ENCODE peak calls at places on chromosomes 11 and 22, in nine cellular contexts. One of them, this sample, is unnamed.

GRCh38 chr22:49733631-49734030 is 94.0 kb downstream of the BRD1 start:
- DNase-seq in transverse colon: no peak
- DNase-seq in stimulated activated CD8-positive, alpha-beta memory T cell treated with anti-CD3 and anti-CD28 coated beads, Interleukin-2, amount 100 ng/mL, for 48 hours: no peak
- DNase-seq in HEK293T: no peak
- DNase-seq in NCI-H1436 treated with DMSO at 0.1 percent for 48 hours: no peak
- DNase-seq in stimulated activated CD4-positive, alpha-beta T cell treated with anti-CD3 and anti-CD28 coated beads, TNF-alpha, amount 100 ng/mL, for 24 hours: no peak
- DNase-seq in IMR-90: no peak
- DNase-seq in NCI-H345: no peak
- DNase-seq in progenitor cell of endocrine pancreas: no peak
- DNase-seq in this sample: no peak

GRCh38 chr22:44024288-44024908 is at the start of gene PARVB:
- DNase-seq in transverse colon: peak; percentile 17
- DNase-seq in stimulated activated CD8-positive, alpha-beta memory T cell treated with anti-CD3 and anti-CD28 coated beads, Interleukin-2, amount 100 ng/mL, for 48 hours: no peak
- DNase-seq in HEK293T: peak; percentile 44
- DNase-seq in NCI-H1436 treated with DMSO at 0.1 percent for 48 hours: no peak
- DNase-seq in stimulated activated CD4-positive, alpha-beta T cell treated with anti-CD3 and anti-CD28 coated beads, TNF-alpha, amount 100 ng/mL, for 24 hours: no peak
- DNase-seq in IMR-90: no peak
- DNase-seq in NCI-H345: no peak
- DNase-seq in progenitor cell of endocrine pancreas: peak; percentile 17
- DNase-seq in this sample: peak; percentile 15

GRCh38 chr22:17922925-17923898 is 101.1 kb downstream of the MICAL3 start:
- DNase-seq in transverse colon: no peak
- DNase-seq in stimulated activated CD8-positive, alpha-beta memory T cell treated with anti-CD3 and anti-CD28 coated beads, Interleukin-2, amount 100 ng/mL, for 48 hours: no peak
- DNase-seq in HEK293T: no peak
- DNase-seq in NCI-H1436 treated with DMSO at 0.1 percent for 48 hours: no peak
- DNase-seq in stimulated activated CD4-positive, alpha-beta T cell treated with anti-CD3 and anti-CD28 coated beads, TNF-alpha, amount 100 ng/mL, for 24 hours: no peak
- DNase-seq in IMR-90: peak; percentile 89
- DNase-seq in NCI-H345: no peak
- DNase-seq in progenitor cell of endocrine pancreas: no peak
- DNase-seq in this sample: no peak

GRCh38 chr11:12430912-12431311 is 53.5 kb downstream of the PARVA start:
- DNase-seq in transverse colon: peak; percentile 74
- DNase-seq in stimulated activated CD8-positive, alpha-beta memory T cell treated with anti-CD3 and anti-CD28 coated beads, Interleukin-2, amount 100 ng/mL, for 48 hours: no peak
- DNase-seq in HEK293T: no peak
- DNase-seq in NCI-H1436 treated with DMSO at 0.1 percent for 48 hours: no peak
- DNase-seq in stimulated activated CD4-positive, alpha-beta T cell treated with anti-CD3 and anti-CD28 coated beads, TNF-alpha, amount 100 ng/mL, for 24 hours: no peak
- DNase-seq in IMR-90: peak; percentile 91
- DNase-seq in NCI-H345: no peak
- DNase-seq in progenitor cell of endocrine pancreas: no peak
- DNase-seq in this sample: no peak

GRCh38 chr11:1305063-1305495 is 4.4 kb downstream of the TOLLIP start:
- DNase-seq in transverse colon: no peak
- DNase-seq in stimulated activated CD8-positive, alpha-beta memory T cell treated with anti-CD3 and anti-CD28 coated beads, Interleukin-2, amount 100 ng/mL, for 48 hours: no peak
- DNase-seq in HEK293T: no peak
- DNase-seq in NCI-H1436 treated with DMSO at 0.1 percent for 48 hours: no peak
- DNase-seq in stimulated activated CD4-positive, alpha-beta T cell treated with anti-CD3 and anti-CD28 coated beads, TNF-alpha, amount 100 ng/mL, for 24 hours: no peak
- DNase-seq in IMR-90: no peak
- DNase-seq in NCI-H345: no peak
- DNase-seq in progenitor cell of endocrine pancreas: no peak
- DNase-seq in this sample: no peak

GRCh38 chr22:37303821-37304274 is 21.5 kb downstream of the CYTH4 start:
- DNase-seq in transverse colon: no peak
- DNase-seq in stimulated activated CD8-positive, alpha-beta memory T cell treated with anti-CD3 and anti-CD28 coated beads, Interleukin-2, amount 100 ng/mL, for 48 hours: peak; percentile 75
- DNase-seq in HEK293T: no peak
- DNase-seq in NCI-H1436 treated with DMSO at 0.1 percent for 48 hours: no peak
- DNase-seq in stimulated activated CD4-positive, alpha-beta T cell treated with anti-CD3 and anti-CD28 coated beads, TNF-alpha, amount 100 ng/mL, for 24 hours: peak; percentile 59
- DNase-seq in IMR-90: peak; percentile 95
- DNase-seq in NCI-H345: no peak
- DNase-seq in progenitor cell of endocrine pancreas: no peak
- DNase-seq in this sample: no peak

GRCh38 chr11:1622076-1622475 is at the start of gene KRTAP5-4:
- DNase-seq in transverse colon: no peak
- DNase-seq in stimulated activated CD8-positive, alpha-beta memory T cell treated with anti-CD3 and anti-CD28 coated beads, Interleukin-2, amount 100 ng/mL, for 48 hours: no peak
- DNase-seq in HEK293T: no peak
- DNase-seq in NCI-H1436 treated with DMSO at 0.1 percent for 48 hours: no peak
- DNase-seq in stimulated activated CD4-positive, alpha-beta T cell treated with anti-CD3 and anti-CD28 coated beads, TNF-alpha, amount 100 ng/mL, for 24 hours: no peak
- DNase-seq in IMR-90: no peak
- DNase-seq in NCI-H345: no peak
- DNase-seq in progenitor cell of endocrine pancreas: no peak
- DNase-seq in this sample: no peak

GRCh38 chr11:101835465-101836063 is 79.2 kb upstream of the CEP126 start:
- DNase-seq in transverse colon: no peak
- DNase-seq in stimulated activated CD8-positive, alpha-beta memory T cell treated with anti-CD3 and anti-CD28 coated beads, Interleukin-2, amount 100 ng/mL, for 48 hours: no peak
- DNase-seq in HEK293T: no peak
- DNase-seq in NCI-H1436 treated with DMSO at 0.1 percent for 48 hours: no peak
- DNase-seq in stimulated activated CD4-positive, alpha-beta T cell treated with anti-CD3 and anti-CD28 coated beads, TNF-alpha, amount 100 ng/mL, for 24 hours: no peak
- DNase-seq in IMR-90: peak; percentile 24
- DNase-seq in NCI-H345: no peak
- DNase-seq in progenitor cell of endocrine pancreas: no peak
- DNase-seq in this sample: no peak

GRCh38 chr22:39183991-39184585 is 31.6 kb upstream of the CBX7 start:
- DNase-seq in transverse colon: no peak
- DNase-seq in stimulated activated CD8-positive, alpha-beta memory T cell treated with anti-CD3 and anti-CD28 coated beads, Interleukin-2, amount 100 ng/mL, for 48 hours: no peak
- DNase-seq in HEK293T: peak; percentile 24
- DNase-seq in NCI-H1436 treated with DMSO at 0.1 percent for 48 hours: no peak
- DNase-seq in stimulated activated CD4-positive, alpha-beta T cell treated with anti-CD3 and anti-CD28 coated beads, TNF-alpha, amount 100 ng/mL, for 24 hours: no peak
- DNase-seq in IMR-90: peak; percentile 63
- DNase-seq in NCI-H345: no peak
- DNase-seq in progenitor cell of endocrine pancreas: no peak
- DNase-seq in this sample: no peak

GRCh38 chr22:33593818-33594217 is 326.5 kb downstream of the LARGE1 start:
- DNase-seq in transverse colon: no peak
- DNase-seq in stimulated activated CD8-positive, alpha-beta memory T cell treated with anti-CD3 and anti-CD28 coated beads, Interleukin-2, amount 100 ng/mL, for 48 hours: no peak
- DNase-seq in HEK293T: no peak
- DNase-seq in NCI-H1436 treated with DMSO at 0.1 percent for 48 hours: no peak
- DNase-seq in stimulated activated CD4-positive, alpha-beta T cell treated with anti-CD3 and anti-CD28 coated beads, TNF-alpha, amount 100 ng/mL, for 24 hours: no peak
- DNase-seq in IMR-90: no peak
- DNase-seq in NCI-H345: no peak
- DNase-seq in progenitor cell of endocrine pancreas: no peak
- DNase-seq in this sample: no peak

GRCh38 chr11:120226242-120226641 is 13.7 kb upstream of the POU2F3 start:
- DNase-seq in transverse colon: no peak
- DNase-seq in stimulated activated CD8-positive, alpha-beta memory T cell treated with anti-CD3 and anti-CD28 coated beads, Interleukin-2, amount 100 ng/mL, for 48 hours: no peak
- DNase-seq in HEK293T: no peak
- DNase-seq in NCI-H1436 treated with DMSO at 0.1 percent for 48 hours: no peak
- DNase-seq in stimulated activated CD4-positive, alpha-beta T cell treated with anti-CD3 and anti-CD28 coated beads, TNF-alpha, amount 100 ng/mL, for 24 hours: no peak
- DNase-seq in IMR-90: no peak
- DNase-seq in NCI-H345: no peak
- DNase-seq in progenitor cell of endocrine pancreas: no peak
- DNase-seq in this sample: no peak